ENCODE peak calls at places on chromosomes 2 and 18, in five cellular contexts. One of them, this sample, is unnamed.
A peak's percentile ranks its signal among the peaks of the same experiment; 100 is the strongest.

GRCh38 chr2:236621786-236622185 is 52.2 kb downstream of the ACKR3 start:
- DNase-seq in PC-3: no peak
- DNase-seq in mammary epithelial cell: no peak
- DNase-seq in SJSA1: no peak
- DNase-seq in endothelial cell of umbilical vein: no peak
- DNase-seq in this sample: no peak

GRCh38 chr2:218957685-218958084 is 1.8 kb upstream of the CDK5R2 start:
- DNase-seq in PC-3: no peak
- DNase-seq in mammary epithelial cell: no peak
- DNase-seq in SJSA1: no peak
- DNase-seq in endothelial cell of umbilical vein: no peak
- DNase-seq in this sample: no peak

GRCh38 chr2:160405077-160405865 is 88.3 kb downstream of the RBMS1 start:
- DNase-seq in PC-3: no peak
- DNase-seq in mammary epithelial cell: no peak
- DNase-seq in SJSA1: no peak
- DNase-seq in endothelial cell of umbilical vein: no peak
- DNase-seq in this sample: no peak

GRCh38 chr18:12518832-12519534 is 111.3 kb downstream of the PRELID3A start:
- DNase-seq in PC-3: no peak
- DNase-seq in mammary epithelial cell: no peak
- DNase-seq in SJSA1: no peak
- DNase-seq in endothelial cell of umbilical vein: no peak
- DNase-seq in this sample: no peak

GRCh38 chr2:143758629-143759330 is 629.6 kb downstream of the ARHGAP15 start:
- DNase-seq in PC-3: peak; percentile 19
- DNase-seq in mammary epithelial cell: peak; percentile 9
- DNase-seq in SJSA1: no peak
- DNase-seq in endothelial cell of umbilical vein: no peak
- DNase-seq in this sample: no peak

GRCh38 chr2:226387499-226387942 is 412.1 kb downstream of the IRS1 start:
- DNase-seq in PC-3: no peak
- DNase-seq in mammary epithelial cell: no peak
- DNase-seq in SJSA1: no peak
- DNase-seq in endothelial cell of umbilical vein: no peak
- DNase-seq in this sample: no peak

GRCh38 chr2:114022360-114023085 is 132.6 kb downstream of the ACTR3 start:
- DNase-seq in PC-3: peak; percentile 86
- DNase-seq in mammary epithelial cell: peak; percentile 94
- DNase-seq in SJSA1: no peak
- DNase-seq in endothelial cell of umbilical vein: no peak
- DNase-seq in this sample: no peak

GRCh38 chr2:39356922-39357639 is 80.0 kb downstream of the MAP4K3 start:
- DNase-seq in PC-3: no peak
- DNase-seq in mammary epithelial cell: no peak
- DNase-seq in SJSA1: no peak
- DNase-seq in endothelial cell of umbilical vein: no peak
- DNase-seq in this sample: no peak

GRCh38 chr18:27845897-27846296 is 331.0 kb downstream of the CDH2 start:
- DNase-seq in PC-3: no peak
- DNase-seq in mammary epithelial cell: no peak
- DNase-seq in SJSA1: no peak
- DNase-seq in endothelial cell of umbilical vein: no peak
- DNase-seq in this sample: no peak

GRCh38 chr2:101146535-101146934 is 4.6 kb downstream of the TBC1D8 start:
- DNase-seq in PC-3: no peak
- DNase-seq in mammary epithelial cell: no peak
- DNase-seq in SJSA1: no peak
- DNase-seq in endothelial cell of umbilical vein: no peak
- DNase-seq in this sample: no peak

GRCh38 chr2:16623046-16623445 is 42.6 kb downstream of the CYRIA start:
- DNase-seq in PC-3: peak; percentile 31
- DNase-seq in mammary epithelial cell: peak; percentile 85
- DNase-seq in SJSA1: no peak
- DNase-seq in endothelial cell of umbilical vein: no peak
- DNase-seq in this sample: no peak

GRCh38 chr2:20350105-20350712 is 435 bp downstream of the PUM2 start:
- DNase-seq in PC-3: peak; percentile 32
- DNase-seq in mammary epithelial cell: peak; percentile 57
- DNase-seq in SJSA1: peak; percentile 55
- DNase-seq in endothelial cell of umbilical vein: peak; percentile 60
- DNase-seq in this sample: peak; percentile 36

GRCh38 chr2:235665656-235666239 is 171.9 kb downstream of the AGAP1 start:
- DNase-seq in PC-3: peak; percentile 28
- DNase-seq in mammary epithelial cell: no peak
- DNase-seq in SJSA1: no peak
- DNase-seq in endothelial cell of umbilical vein: peak; percentile 73
- DNase-seq in this sample: no peak

GRCh38 chr2:215410932-215411285 is 25.0 kb downstream of the FN1 start:
- DNase-seq in PC-3: peak; percentile 97
- DNase-seq in mammary epithelial cell: peak; percentile 86
- DNase-seq in SJSA1: no peak
- DNase-seq in endothelial cell of umbilical vein: peak; percentile 89
- DNase-seq in this sample: no peak

GRCh38 chr2:2846379-2847130 is 515.5 kb upstream of the MYT1L start:
- DNase-seq in PC-3: peak; percentile 41
- DNase-seq in mammary epithelial cell: peak; percentile 5
- DNase-seq in SJSA1: no peak
- DNase-seq in endothelial cell of umbilical vein: no peak
- DNase-seq in this sample: no peak

GRCh38 chr2:28586864-28587263 is 91.0 kb downstream of the PLB1 start:
- DNase-seq in PC-3: no peak
- DNase-seq in mammary epithelial cell: no peak
- DNase-seq in SJSA1: no peak
- DNase-seq in endothelial cell of umbilical vein: no peak
- DNase-seq in this sample: peak; percentile 73

GRCh38 chr2:54422072-54422581 is 34.0 kb upstream of the SPTBN1 start:
- DNase-seq in PC-3: no peak
- DNase-seq in mammary epithelial cell: no peak
- DNase-seq in SJSA1: no peak
- DNase-seq in endothelial cell of umbilical vein: no peak
- DNase-seq in this sample: peak; percentile 22
- H3K27me3 ChIP-seq in PC-3: no peaks in the 10 kb centered on the region
- H3K27me3 ChIP-seq in mammary epithelial cell: no peaks in the 10 kb centered on the region
- H3K27me3 ChIP-seq in SJSA1: no peaks in the 10 kb centered on the region
- H3K27me3 ChIP-seq in endothelial cell of umbilical vein: no peaks in the 10 kb centered on the region
- H3K27me3 ChIP-seq in this sample: no peaks in the 10 kb centered on the region

GRCh38 chr2:197165020-197165419 is 145.6 kb downstream of the ANKRD44 start:
- DNase-seq in PC-3: no peak
- DNase-seq in mammary epithelial cell: no peak
- DNase-seq in SJSA1: no peak
- DNase-seq in endothelial cell of umbilical vein: no peak
- DNase-seq in this sample: no peak

GRCh38 chr2:197163755-197164753 is 146.5 kb downstream of the ANKRD44 start:
- DNase-seq in PC-3: no peak
- DNase-seq in mammary epithelial cell: no peak
- DNase-seq in SJSA1: no peak
- DNase-seq in endothelial cell of umbilical vein: no peak
- DNase-seq in this sample: no peak

GRCh38 chr2:197168705-197169104 is 141.9 kb downstream of the ANKRD44 start:
- DNase-seq in PC-3: peak; percentile 67
- DNase-seq in mammary epithelial cell: no peak
- DNase-seq in SJSA1: peak; percentile 77
- DNase-seq in endothelial cell of umbilical vein: peak; percentile 73
- DNase-seq in this sample: peak; percentile 57

GRCh38 chr2:197170137-197170682 is 140.4 kb downstream of the ANKRD44 start:
- DNase-seq in PC-3: peak; percentile 71
- DNase-seq in mammary epithelial cell: peak; percentile 65
- DNase-seq in SJSA1: no peak
- DNase-seq in endothelial cell of umbilical vein: no peak
- DNase-seq in this sample: no peak

GRCh38 chr2:197167608-197168287 is 142.8 kb downstream of the ANKRD44 start:
- DNase-seq in PC-3: no peak
- DNase-seq in mammary epithelial cell: no peak
- DNase-seq in SJSA1: no peak
- DNase-seq in endothelial cell of umbilical vein: no peak
- DNase-seq in this sample: no peak
- H3K4me1 ChIP-seq in PC-3: peaks cover 14% of the 10 kb centered on the region
- H3K4me1 ChIP-seq in mammary epithelial cell: no peaks in the 10 kb centered on the region
- H3K4me1 ChIP-seq in SJSA1: no peaks in the 10 kb centered on the region
- H3K4me1 ChIP-seq in endothelial cell of umbilical vein: peaks cover 3% of the 10 kb centered on the region
- H3K4me1 ChIP-seq in this sample: peaks cover 74% of the 10 kb centered on the region

GRCh38 chr2:231052494-231053451 is 3.9 kb upstream of the PSMD1 start:
- DNase-seq in PC-3: peak; percentile 82
- DNase-seq in mammary epithelial cell: peak; percentile 77
- DNase-seq in SJSA1: peak; percentile 84
- DNase-seq in endothelial cell of umbilical vein: peak; percentile 74
- DNase-seq in this sample: peak; percentile 78
- H3K27ac ChIP-seq in PC-3: no peak overlapping the region
- H3K27ac ChIP-seq in mammary epithelial cell: no peak overlapping the region
- H3K27ac ChIP-seq in SJSA1: no peak overlapping the region
- H3K27ac ChIP-seq in endothelial cell of umbilical vein: no peak overlapping the region
- H3K27ac ChIP-seq in this sample: no peak overlapping the region

DNA sequence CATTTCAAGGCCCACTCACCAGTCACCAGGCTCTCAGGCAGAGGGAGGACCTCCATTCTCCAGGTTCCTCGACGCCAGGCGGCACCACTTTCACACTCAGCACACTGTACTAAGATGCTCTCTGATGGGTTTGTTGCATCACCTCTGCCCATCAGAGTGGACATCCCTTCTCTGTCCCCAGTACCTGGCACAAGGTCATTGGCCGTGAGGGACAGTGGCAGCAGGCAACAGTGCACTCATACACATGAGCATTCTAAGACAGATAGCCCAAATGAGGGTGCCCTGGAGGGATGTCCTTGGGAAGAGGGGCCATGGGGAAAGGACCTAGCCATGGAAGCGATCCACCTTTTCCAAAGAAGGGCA is 3.0 kb upstream of the ADRA2B start:
- DNase-seq in PC-3: no peak
- DNase-seq in mammary epithelial cell: no peak
- DNase-seq in SJSA1: no peak
- DNase-seq in endothelial cell of umbilical vein: no peak
- DNase-seq in this sample: peak; percentile 45
- H3K27me3 ChIP-seq in PC-3: peaks cover 27% of the 10 kb centered on the region
- H3K27me3 ChIP-seq in mammary epithelial cell: no peaks in the 10 kb centered on the region
- H3K27me3 ChIP-seq in SJSA1: peaks cover 68% of the 10 kb centered on the region
- H3K27me3 ChIP-seq in endothelial cell of umbilical vein: peaks cover 9% of the 10 kb centered on the region
- H3K27me3 ChIP-seq in this sample: no peaks in the 10 kb centered on the region

GRCh38 chr2:73256618-73256922 is 22.5 kb downstream of the CCT7 start:
- DNase-seq in PC-3: no peak
- DNase-seq in mammary epithelial cell: no peak
- DNase-seq in SJSA1: no peak
- DNase-seq in endothelial cell of umbilical vein: no peak
- DNase-seq in this sample: no peak
- H3K4me1 ChIP-seq in PC-3: no peaks in the 10 kb centered on the region
- H3K4me1 ChIP-seq in mammary epithelial cell: peaks cover 21% of the 10 kb centered on the region
- H3K4me1 ChIP-seq in SJSA1: no peaks in the 10 kb centered on the region
- H3K4me1 ChIP-seq in endothelial cell of umbilical vein: no peaks in the 10 kb centered on the region
- H3K4me1 ChIP-seq in this sample: no peaks in the 10 kb centered on the region

GRCh38 chr2:240449764-240450531 is 14.5 kb downstream of the GPC1 start:
- DNase-seq in PC-3: no peak
- DNase-seq in mammary epithelial cell: peak; percentile 92
- DNase-seq in SJSA1: no peak
- DNase-seq in endothelial cell of umbilical vein: no peak
- DNase-seq in this sample: no peak
- H3K27ac ChIP-seq in PC-3: no peak overlapping the region
- H3K27ac ChIP-seq in mammary epithelial cell: peak overlapping the region; percentile 66
- H3K27ac ChIP-seq in SJSA1: no peak overlapping the region
- H3K27ac ChIP-seq in endothelial cell of umbilical vein: no peak overlapping the region
- H3K27ac ChIP-seq in this sample: no peak overlapping the region

GRCh38 chr2:54464334-54464733 is 8.2 kb downstream of the SPTBN1 start:
- DNase-seq in PC-3: no peak
- DNase-seq in mammary epithelial cell: no peak
- DNase-seq in SJSA1: no peak
- DNase-seq in endothelial cell of umbilical vein: peak; percentile 85
- DNase-seq in this sample: no peak
- H3K27me3 ChIP-seq in PC-3: no peaks in the 10 kb centered on the region
- H3K27me3 ChIP-seq in mammary epithelial cell: no peaks in the 10 kb centered on the region
- H3K27me3 ChIP-seq in SJSA1: no peaks in the 10 kb centered on the region
- H3K27me3 ChIP-seq in endothelial cell of umbilical vein: no peaks in the 10 kb centered on the region
- H3K27me3 ChIP-seq in this sample: peaks cover 6% of the 10 kb centered on the region

DNA sequence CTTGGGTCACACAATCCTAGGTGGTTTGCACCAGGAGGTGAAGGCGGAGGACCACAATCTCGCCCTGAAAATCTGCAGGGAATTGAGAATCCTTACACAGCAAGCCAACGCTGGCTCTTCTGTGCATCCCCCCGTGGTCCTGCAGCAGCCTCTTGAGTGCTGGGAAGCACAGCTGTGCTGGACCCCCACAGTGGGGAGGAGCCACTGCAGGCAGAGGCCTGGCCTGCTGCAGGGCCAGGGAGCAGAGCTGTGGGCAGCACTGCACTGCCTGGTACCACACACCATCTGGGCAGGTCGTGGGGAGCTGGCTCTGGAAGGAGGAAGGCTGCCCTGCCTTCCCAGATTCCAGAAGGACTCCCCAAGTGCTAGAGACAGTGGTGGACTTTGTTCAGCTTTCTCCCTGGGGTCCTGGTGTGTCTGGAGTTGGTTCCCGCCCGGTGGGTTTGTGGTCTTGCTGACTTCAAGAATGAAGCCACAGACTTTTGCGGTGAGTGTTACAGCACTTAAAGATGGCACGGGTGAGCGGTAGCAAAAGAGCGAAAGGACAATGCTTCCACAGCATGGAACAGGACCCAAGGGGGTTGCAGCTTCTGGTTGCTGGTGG is 106.3 kb downstream of the FAM168B start:
- DNase-seq in PC-3: no peak
- DNase-seq in mammary epithelial cell: no peak
- DNase-seq in SJSA1: no peak
- DNase-seq in endothelial cell of umbilical vein: no peak
- DNase-seq in this sample: no peak
- H3K4me1 ChIP-seq in PC-3: no peaks in the 10 kb centered on the region
- H3K4me1 ChIP-seq in mammary epithelial cell: no peaks in the 10 kb centered on the region
- H3K4me1 ChIP-seq in SJSA1: no peaks in the 10 kb centered on the region
- H3K4me1 ChIP-seq in endothelial cell of umbilical vein: no peaks in the 10 kb centered on the region
- H3K4me1 ChIP-seq in this sample: no peaks in the 10 kb centered on the region

GRCh38 chr2:175181877-175182308 is 383 bp upstream of the ATP5MC3 start:
- DNase-seq in PC-3: no peak
- DNase-seq in mammary epithelial cell: no peak
- DNase-seq in SJSA1: no peak
- DNase-seq in endothelial cell of umbilical vein: no peak
- DNase-seq in this sample: no peak
- H3K27ac ChIP-seq in PC-3: peak overlapping the region; percentile 57
- H3K27ac ChIP-seq in mammary epithelial cell: no peak overlapping the region
- H3K27ac ChIP-seq in SJSA1: no peak overlapping the region
- H3K27ac ChIP-seq in endothelial cell of umbilical vein: peak overlapping the region; percentile 48
- H3K27ac ChIP-seq in this sample: peak overlapping the region; percentile 82

This sample was measured in CD8-positive, alpha-beta memory T cell.